ENCODE peak calls at places on chromosomes 13 and 19, in seven cellular contexts. O is stomach, I is uterus, P is colonic mucosa, Z is heart right ventricle, M is nephron progenitor cell, E is glutamatergic neuron. X is an unnamed sample.

GRCh38 chr13:79673310-79673992 is 192.5 kb downstream of the NDFIP2 start:
- DNase-seq in I (no peak), M (no peak), O (no peak), P (no peak), E (no peak), Z (no peak), X (no peak)

GRCh38 chr19:1265611-1266115 is 3.5 kb upstream of the CIRBP start:
- DNase-seq in M (no peak), O (no peak), E (peak), I (peak), Z (peak), P (peak), X (no peak)

GRCh38 chr13:25440081-25440480 is 68.3 kb downstream of the ATP8A2 start:
- DNase-seq in P (no peak), Z (no peak), I (no peak), M (no peak), E (no peak), O (no peak), X (no peak)

GRCh38 chr13:33642374-33643065 is 175.4 kb upstream of the RFC3 start:
- DNase-seq in Z (no peak), M (no peak), I (peak), E (no peak), O (no peak), P (no peak), X (peak)

GRCh38 chr19:41995959-41996797 is 2.1 kb upstream of the ATP1A3 start:
- DNase-seq in E (peak), Z (no peak), M (peak), P (no peak), I (no peak), O (no peak), X (no peak)

GRCh38 chr19:49272204-49272603 is 52.8 kb downstream of the SLC6A16 start:
- DNase-seq in I (no peak), O (no peak), E (no peak), P (no peak), Z (no peak), M (no peak), X (peak)

GRCh38 chr13:49444517-49445395 is 682 bp downstream of the SETDB2 start:
- DNase-seq in I (peak), M (no peak), O (no peak), Z (no peak), E (no peak), P (peak), X (peak)

GRCh38 chr19:44447864-44448674 is at the start of gene ZNF229:
- DNase-seq in M (peak), P (peak), Z (peak), E (peak), O (peak), I (peak), X (peak)

GRCh38 chr19:51783373-51783772 is 11.6 kb upstream of the FPR3 start:
- DNase-seq in Z (no peak), M (no peak), E (no peak), P (no peak), I (no peak), O (no peak), X (no peak)

GRCh38 chr19:35641515-35642151 is at the start of gene ETV2:
- DNase-seq in E (no peak), O (peak), M (peak), P (peak), Z (peak), I (no peak), X (no peak)

GRCh38 chr13:105847532-105848295 is 687.7 kb downstream of the EFNB2 start:
- DNase-seq in M (no peak), P (no peak), Z (no peak), O (no peak), E (no peak), I (no peak), X (no peak)

GRCh38 chr19:42079276-42079669 is 3.3 kb downstream of the ZNF574 start:
- DNase-seq in O (no peak), I (no peak), Z (no peak), M (no peak), P (no peak), E (no peak), X (no peak)

GRCh38 chr13:97921146-97921776 is 32.2 kb upstream of the IPO5 start:
- DNase-seq in E (no peak), Z (no peak), I (no peak), O (no peak), M (no peak), P (no peak), X (no peak)

GRCh38 chr19:31351212-31352193 is 2.3 kb upstream of the TSHZ3 start:
- DNase-seq in I (peak), O (no peak), M (peak), Z (peak), P (no peak), E (peak), X (peak)

GRCh38 chr19:8595651-8596050 is 14.9 kb downstream of the ADAMTS10 start:
- DNase-seq in P (no peak), E (no peak), O (no peak), I (no peak), M (no peak), Z (no peak), X (no peak)

GRCh38 chr19:8592231-8593009 is 15.2 kb upstream of the MYO1F start:
- DNase-seq in Z (peak), O (peak), P (peak), I (peak), E (peak), M (peak), X (no peak)

GRCh38 chr19:8589177-8589714 is 12.0 kb upstream of the MYO1F start:
- DNase-seq in E (no peak), I (no peak), P (no peak), O (no peak), Z (no peak), M (no peak), X (no peak)

GRCh38 chr19:8596168-8596567 is 14.3 kb downstream of the ADAMTS10 start:
- DNase-seq in Z (no peak), M (no peak), P (no peak), I (no peak), O (no peak), E (no peak), X (no peak)

DNA sequence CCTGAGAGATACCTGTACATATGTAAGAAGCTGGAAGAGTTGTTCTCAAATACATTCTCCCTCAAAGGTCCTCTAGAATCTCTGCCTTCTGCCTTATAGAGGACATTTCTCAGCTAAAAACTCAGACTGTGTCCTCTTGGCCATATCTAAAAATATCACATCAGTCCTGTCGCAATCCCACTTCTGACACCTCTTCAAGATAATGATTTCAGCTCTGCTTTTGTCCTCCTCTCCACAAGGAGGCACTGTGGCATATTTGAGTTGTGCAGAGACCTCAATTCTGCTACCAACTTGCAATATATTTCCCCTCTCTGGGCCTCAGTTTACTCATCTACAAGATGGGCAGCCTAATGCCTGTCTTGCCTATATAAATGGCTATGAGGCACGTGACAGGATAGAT is 16.6 kb downstream of the ADAMTS10 start:
- DNase-seq in Z (no peak), M (no peak), I (no peak), O (no peak), E (no peak), P (no peak), X (no peak)
- TF ChIP-seq CTCF in Z (no peak), M (no peak), I (no peak), O (no peak), E (peak), P (no peak), X (peak)

DNA sequence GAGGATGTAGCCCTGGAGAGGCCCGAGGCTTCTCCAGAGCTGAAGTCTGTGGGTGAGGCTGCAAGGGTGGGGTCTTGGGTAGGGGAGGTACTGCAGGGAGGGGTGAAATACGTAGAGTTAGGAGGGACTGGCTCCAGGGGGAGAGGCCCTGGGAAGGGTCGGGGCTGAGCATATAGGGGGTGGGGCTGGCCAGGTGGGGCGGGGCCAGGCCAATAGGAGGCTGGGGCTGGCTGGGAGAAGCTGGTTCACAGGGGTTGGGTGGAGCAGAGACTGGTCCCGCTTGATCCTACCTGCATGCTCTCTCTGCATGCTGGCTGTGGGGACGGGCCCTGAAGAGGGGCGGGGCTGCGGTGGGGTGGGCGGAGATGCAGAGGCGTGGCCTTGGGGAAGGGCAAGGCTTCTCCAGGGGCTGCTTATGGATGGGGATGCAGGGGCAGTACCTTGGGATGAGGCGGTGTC is 51.9 kb downstream of the CELF5 start:
- DNase-seq in O (peak), E (peak), I (no peak), Z (no peak), P (peak), M (peak), X (no peak)
- TF ChIP-seq CTCF in O (no peak), E (no peak), I (no peak), Z (no peak), P (no peak), M (no peak), X (no peak)

GRCh38 chr13:103056008-103056407 is 10.2 kb downstream of the SLC10A2 start:
- DNase-seq in O (no peak), I (no peak), P (no peak), E (no peak), Z (no peak), M (no peak), X (no peak)

DNA sequence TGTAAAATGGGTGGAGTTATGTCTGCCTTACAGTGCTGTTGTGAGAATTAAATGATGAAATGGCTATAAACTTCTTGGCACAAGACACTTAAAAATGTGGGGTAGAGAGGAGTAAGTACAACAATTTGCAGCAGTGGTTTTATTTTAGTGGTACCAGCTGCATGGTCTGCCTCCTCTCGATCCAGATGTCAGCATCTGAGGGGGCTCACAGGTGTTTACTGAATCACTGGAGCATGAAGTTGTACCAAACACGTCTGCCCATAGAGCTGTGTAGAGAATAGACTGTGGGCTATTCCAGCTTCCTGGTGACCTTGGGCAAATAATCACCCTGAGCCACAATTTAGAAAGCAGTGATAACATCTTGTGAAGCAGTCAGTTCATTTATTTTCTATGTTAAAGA is 11.1 kb downstream of the SLC10A2 start:
- DNase-seq in M (no peak), I (no peak), Z (no peak), E (no peak), P (no peak), O (no peak), X (no peak)
- TF ChIP-seq CTCF in M (no peak), I (no peak), Z (no peak), E (no peak), P (no peak), O (no peak), X (no peak)

DNA sequence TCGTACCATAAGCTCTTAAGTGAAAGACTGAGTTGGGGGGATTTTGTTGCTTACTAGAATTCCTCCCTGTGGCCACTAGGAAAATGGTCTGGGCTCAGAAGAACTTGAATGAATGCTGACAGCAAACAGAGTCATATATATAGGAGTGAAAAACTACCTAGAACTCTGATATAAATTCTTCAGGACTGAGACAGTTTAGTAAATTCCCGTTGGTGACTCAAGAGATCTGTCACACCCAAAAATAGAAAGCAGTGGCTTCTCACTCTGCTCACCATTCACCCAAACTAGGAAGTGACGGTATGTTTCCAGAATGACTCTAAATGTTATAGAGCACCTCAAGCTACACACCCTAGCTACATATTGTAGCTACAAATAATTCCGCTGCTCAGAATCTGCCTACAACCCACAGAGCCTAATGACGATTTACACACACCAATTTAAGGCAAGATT is 116.2 kb downstream of the TBC1D4 start:
- DNase-seq in P (no peak), E (no peak), I (no peak), O (no peak), Z (no peak), M (no peak), X (peak)
- TF ChIP-seq CTCF in P (no peak), E (no peak), I (no peak), O (no peak), Z (no peak), M (no peak), X (peak)